ENCODE peak calls at places on chromosomes 7 and 10, in six cellular contexts. One of them, this sample, is unnamed.
A peak's percentile ranks its signal among the peaks of the same experiment; 100 is the strongest.

GRCh38 chr7:158431941-158432347 is 155.7 kb downstream of the PTPRN2 start:
- DNase-seq in astrocyte of the spinal cord: peak; percentile 87
- DNase-seq in HFF-Myc: no peak
- DNase-seq in osteoblast: peak; percentile 90
- DNase-seq in breast epithelium: no peak
- DNase-seq in IMR-90: peak; percentile 28
- DNase-seq in this sample: no peak

GRCh38 chr10:97081621-97082235 is 104.0 kb downstream of the SLIT1 start:
- DNase-seq in astrocyte of the spinal cord: peak; percentile 53
- DNase-seq in HFF-Myc: peak; percentile 29
- DNase-seq in osteoblast: peak; percentile 86
- DNase-seq in breast epithelium: no peak
- DNase-seq in IMR-90: peak; percentile 50
- DNase-seq in this sample: no peak

GRCh38 chr10:17409170-17409733 is 45.1 kb downstream of the ST8SIA6 start:
- DNase-seq in astrocyte of the spinal cord: peak; percentile 33
- DNase-seq in HFF-Myc: no peak
- DNase-seq in osteoblast: no peak
- DNase-seq in breast epithelium: no peak
- DNase-seq in IMR-90: peak; percentile 5
- DNase-seq in this sample: no peak

GRCh38 chr10:118672766-118673715 is 77.6 kb upstream of the PRLHR start:
- DNase-seq in astrocyte of the spinal cord: no peak
- DNase-seq in HFF-Myc: no peak
- DNase-seq in osteoblast: no peak
- DNase-seq in breast epithelium: no peak
- DNase-seq in IMR-90: no peak
- DNase-seq in this sample: no peak

GRCh38 chr7:148242271-148242801 is 348.2 kb upstream of the C7orf33 start:
- DNase-seq in astrocyte of the spinal cord: peak; percentile 23
- DNase-seq in HFF-Myc: no peak
- DNase-seq in osteoblast: no peak
- DNase-seq in breast epithelium: no peak
- DNase-seq in IMR-90: peak; percentile 16
- DNase-seq in this sample: peak; percentile 27

GRCh38 chr10:10598297-10598696 is 419.4 kb upstream of the CELF2 start:
- DNase-seq in astrocyte of the spinal cord: no peak
- DNase-seq in HFF-Myc: no peak
- DNase-seq in osteoblast: no peak
- DNase-seq in breast epithelium: no peak
- DNase-seq in IMR-90: no peak
- DNase-seq in this sample: no peak

GRCh38 chr10:113616244-113617074 is 47.4 kb downstream of the NRAP start:
- DNase-seq in astrocyte of the spinal cord: no peak
- DNase-seq in HFF-Myc: no peak
- DNase-seq in osteoblast: no peak
- DNase-seq in breast epithelium: no peak
- DNase-seq in IMR-90: no peak
- DNase-seq in this sample: peak; percentile 36

GRCh38 chr7:51882412-51882811 is 565.8 kb upstream of the COBL start:
- DNase-seq in astrocyte of the spinal cord: no peak
- DNase-seq in HFF-Myc: no peak
- DNase-seq in osteoblast: no peak
- DNase-seq in breast epithelium: no peak
- DNase-seq in IMR-90: no peak
- DNase-seq in this sample: no peak

GRCh38 chr7:142300689-142301088 is 42.8 kb upstream of the PRSS58 start:
- DNase-seq in astrocyte of the spinal cord: no peak
- DNase-seq in HFF-Myc: no peak
- DNase-seq in osteoblast: no peak
- DNase-seq in breast epithelium: no peak
- DNase-seq in IMR-90: no peak
- DNase-seq in this sample: no peak

GRCh38 chr10:20990604-20991003 is 93.5 kb upstream of the NEBL start:
- DNase-seq in astrocyte of the spinal cord: peak; percentile 60
- DNase-seq in HFF-Myc: no peak
- DNase-seq in osteoblast: no peak
- DNase-seq in breast epithelium: no peak
- DNase-seq in IMR-90: no peak
- DNase-seq in this sample: no peak

GRCh38 chr7:668139-668871 is 58.2 kb upstream of the DNAAF5 start:
- DNase-seq in astrocyte of the spinal cord: peak; percentile 80
- DNase-seq in HFF-Myc: peak; percentile 24
- DNase-seq in osteoblast: peak; percentile 97
- DNase-seq in breast epithelium: peak; percentile 51
- DNase-seq in IMR-90: peak; percentile 85
- DNase-seq in this sample: no peak

GRCh38 chr7:94154858-94155257 is 150.7 kb upstream of the BET1 start:
- DNase-seq in astrocyte of the spinal cord: no peak
- DNase-seq in HFF-Myc: no peak
- DNase-seq in osteoblast: no peak
- DNase-seq in breast epithelium: no peak
- DNase-seq in IMR-90: peak; percentile 15
- DNase-seq in this sample: no peak
- TF ChIP-seq CTCF in astrocyte of the spinal cord: no peak
- TF ChIP-seq CTCF in HFF-Myc: no peak
- TF ChIP-seq CTCF in osteoblast: no peak
- TF ChIP-seq CTCF in breast epithelium: no peak
- TF ChIP-seq CTCF in IMR-90: no peak
- TF ChIP-seq CTCF in this sample: no peak

DNA sequence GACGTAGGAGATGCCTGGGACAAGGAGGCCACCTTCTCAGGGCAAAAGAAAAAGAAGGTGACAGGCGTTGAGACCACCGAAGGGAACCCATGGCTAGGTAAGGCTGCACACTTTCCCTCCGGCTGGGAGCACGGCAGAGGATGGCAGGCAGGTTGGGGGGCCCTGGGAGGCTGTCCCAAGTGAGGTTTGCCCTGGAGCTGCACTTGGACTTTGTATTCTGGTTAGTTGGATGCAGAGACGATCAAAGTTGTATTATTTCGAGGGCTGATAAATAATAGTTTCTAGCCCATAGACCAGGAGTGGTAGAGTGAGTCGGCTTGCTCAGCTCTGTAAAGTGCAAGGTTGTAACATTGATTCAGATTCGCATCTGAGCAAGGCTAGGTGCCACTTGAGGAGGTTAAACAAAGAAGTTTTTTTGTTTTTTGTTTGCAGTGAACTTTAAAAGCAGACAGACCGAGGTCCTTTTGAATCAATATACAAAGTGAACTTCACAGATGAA is 608 bp downstream of the ENTPD7 start:
- DNase-seq in astrocyte of the spinal cord: no peak
- DNase-seq in HFF-Myc: no peak
- DNase-seq in osteoblast: peak; percentile 62
- DNase-seq in breast epithelium: no peak
- DNase-seq in IMR-90: no peak
- DNase-seq in this sample: no peak
- H3K4me3 ChIP-seq in astrocyte of the spinal cord: peak overlapping the region; percentile 95
- H3K4me3 ChIP-seq in HFF-Myc: peak overlapping the region; percentile 53
- H3K4me3 ChIP-seq in osteoblast: peak overlapping the region; percentile 93
- H3K4me3 ChIP-seq in breast epithelium: peak overlapping the region; percentile 60
- H3K4me3 ChIP-seq in IMR-90: peak overlapping the region; percentile 79
- H3K4me3 ChIP-seq in this sample: peak overlapping the region; percentile 93

DNA sequence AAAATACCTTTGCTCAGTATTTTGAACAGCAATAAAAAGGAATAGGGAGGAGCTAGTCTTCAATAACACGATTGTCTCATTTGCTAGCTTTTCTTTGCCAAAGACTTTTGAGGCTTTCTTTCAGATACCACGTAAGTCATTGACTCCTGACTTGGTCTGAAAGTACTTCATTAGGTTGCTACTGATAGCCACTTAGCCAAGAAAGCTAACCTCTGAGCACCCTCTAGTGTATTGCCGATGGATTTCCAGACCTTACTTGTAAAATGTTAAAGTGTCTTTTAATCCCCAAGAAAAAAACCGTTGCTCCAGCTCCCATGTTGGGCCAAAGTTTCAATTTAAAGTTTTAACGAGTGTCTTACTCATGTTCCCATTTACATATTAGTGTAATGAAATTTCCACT is 63.4 kb upstream of the STRIP2 start:
- DNase-seq in astrocyte of the spinal cord: no peak
- DNase-seq in HFF-Myc: no peak
- DNase-seq in osteoblast: peak; percentile 23
- DNase-seq in breast epithelium: no peak
- DNase-seq in IMR-90: peak; percentile 26
- DNase-seq in this sample: no peak
- TF ChIP-seq CTCF in astrocyte of the spinal cord: no peak
- TF ChIP-seq CTCF in HFF-Myc: no peak
- TF ChIP-seq CTCF in osteoblast: no peak
- TF ChIP-seq CTCF in breast epithelium: no peak
- TF ChIP-seq CTCF in IMR-90: peak; percentile 11
- TF ChIP-seq CTCF in this sample: no peak

GRCh38 chr7:22166928-22167327 is 190.0 kb downstream of the RAPGEF5 start:
- DNase-seq in astrocyte of the spinal cord: no peak
- DNase-seq in HFF-Myc: no peak
- DNase-seq in osteoblast: no peak
- DNase-seq in breast epithelium: no peak
- DNase-seq in IMR-90: no peak
- DNase-seq in this sample: no peak

GRCh38 chr7:22168129-22168634 is 188.8 kb downstream of the RAPGEF5 start:
- DNase-seq in astrocyte of the spinal cord: no peak
- DNase-seq in HFF-Myc: no peak
- DNase-seq in osteoblast: no peak
- DNase-seq in breast epithelium: no peak
- DNase-seq in IMR-90: no peak
- DNase-seq in this sample: no peak

GRCh38 chr7:22167482-22167881 is 189.5 kb downstream of the RAPGEF5 start:
- DNase-seq in astrocyte of the spinal cord: no peak
- DNase-seq in HFF-Myc: no peak
- DNase-seq in osteoblast: no peak
- DNase-seq in breast epithelium: no peak
- DNase-seq in IMR-90: no peak
- DNase-seq in this sample: no peak
- H3K4me3 ChIP-seq in astrocyte of the spinal cord: no peak overlapping the region
- H3K4me3 ChIP-seq in HFF-Myc: no peak overlapping the region
- H3K4me3 ChIP-seq in osteoblast: no peak overlapping the region
- H3K4me3 ChIP-seq in breast epithelium: no peak overlapping the region
- H3K4me3 ChIP-seq in IMR-90: no peak overlapping the region
- H3K4me3 ChIP-seq in this sample: no peak overlapping the region

GRCh38 chr10:60963441-60964256 is 19.7 kb upstream of the RHOBTB1 start:
- DNase-seq in astrocyte of the spinal cord: peak; percentile 75
- DNase-seq in HFF-Myc: no peak
- DNase-seq in osteoblast: no peak
- DNase-seq in breast epithelium: no peak
- DNase-seq in IMR-90: peak; percentile 72
- DNase-seq in this sample: no peak
- TF ChIP-seq CTCF in astrocyte of the spinal cord: no peak
- TF ChIP-seq CTCF in HFF-Myc: no peak
- TF ChIP-seq CTCF in osteoblast: no peak
- TF ChIP-seq CTCF in breast epithelium: no peak
- TF ChIP-seq CTCF in IMR-90: no peak
- TF ChIP-seq CTCF in this sample: no peak

GRCh38 chr7:100632951-100633717 is 8.2 kb downstream of the TFR2 start:
- DNase-seq in astrocyte of the spinal cord: peak; percentile 5
- DNase-seq in HFF-Myc: no peak
- DNase-seq in osteoblast: peak; percentile 94
- DNase-seq in breast epithelium: no peak
- DNase-seq in IMR-90: peak; percentile 29
- DNase-seq in this sample: peak; percentile 70
- H3K4me3 ChIP-seq in astrocyte of the spinal cord: peak overlapping the region; percentile 22
- H3K4me3 ChIP-seq in HFF-Myc: peak overlapping the region; percentile 48
- H3K4me3 ChIP-seq in osteoblast: peak overlapping the region; percentile 64
- H3K4me3 ChIP-seq in breast epithelium: peak overlapping the region; percentile 57
- H3K4me3 ChIP-seq in IMR-90: peak overlapping the region; percentile 42
- H3K4me3 ChIP-seq in this sample: peak overlapping the region; percentile 66

GRCh38 chr7:35646289-35647033 is 48.5 kb downstream of the HERPUD2 start:
- DNase-seq in astrocyte of the spinal cord: no peak
- DNase-seq in HFF-Myc: no peak
- DNase-seq in osteoblast: no peak
- DNase-seq in breast epithelium: no peak
- DNase-seq in IMR-90: no peak
- DNase-seq in this sample: no peak

GRCh38 chr7:35647171-35647574 is 47.8 kb downstream of the HERPUD2 start:
- DNase-seq in astrocyte of the spinal cord: no peak
- DNase-seq in HFF-Myc: no peak
- DNase-seq in osteoblast: no peak
- DNase-seq in breast epithelium: no peak
- DNase-seq in IMR-90: peak; percentile 36
- DNase-seq in this sample: no peak

GRCh38 chr7:35650751-35651150 is 44.2 kb downstream of the HERPUD2 start:
- DNase-seq in astrocyte of the spinal cord: no peak
- DNase-seq in HFF-Myc: no peak
- DNase-seq in osteoblast: no peak
- DNase-seq in breast epithelium: no peak
- DNase-seq in IMR-90: no peak
- DNase-seq in this sample: no peak

GRCh38 chr7:35649711-35650110 is 45.2 kb downstream of the HERPUD2 start:
- DNase-seq in astrocyte of the spinal cord: no peak
- DNase-seq in HFF-Myc: no peak
- DNase-seq in osteoblast: no peak
- DNase-seq in breast epithelium: no peak
- DNase-seq in IMR-90: no peak
- DNase-seq in this sample: no peak

DNA sequence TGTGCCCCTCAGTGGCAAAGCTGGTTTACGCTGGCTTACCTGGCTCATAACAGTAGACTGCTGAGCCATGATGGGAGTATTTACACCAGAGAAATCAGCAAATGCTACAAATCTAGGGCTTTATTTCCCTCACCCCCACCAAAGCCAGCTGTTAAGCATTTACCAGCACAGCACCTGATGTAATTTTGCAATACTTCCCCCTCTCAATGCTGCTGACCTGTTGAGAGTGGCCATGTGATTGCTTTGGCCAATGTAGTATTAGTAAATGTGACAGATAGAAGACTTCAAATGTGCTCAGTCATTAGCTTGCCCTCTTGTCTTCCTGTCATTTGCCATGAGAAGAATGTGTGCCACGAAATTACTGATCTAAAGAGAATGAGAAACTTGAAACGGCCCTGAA is 46.6 kb downstream of the HERPUD2 start:
- DNase-seq in astrocyte of the spinal cord: no peak
- DNase-seq in HFF-Myc: no peak
- DNase-seq in osteoblast: no peak
- DNase-seq in breast epithelium: no peak
- DNase-seq in IMR-90: no peak
- DNase-seq in this sample: no peak
- TF ChIP-seq CTCF in astrocyte of the spinal cord: no peak
- TF ChIP-seq CTCF in HFF-Myc: no peak
- TF ChIP-seq CTCF in osteoblast: no peak
- TF ChIP-seq CTCF in breast epithelium: no peak
- TF ChIP-seq CTCF in IMR-90: no peak
- TF ChIP-seq CTCF in this sample: no peak

This sample was measured in BE2C.